ENCODE peak calls at places on chromosomes 6 and 20, in nine cellular contexts. V is iPS DF 19.7, M is T-helper 17 cell, Z is SK-MEL-5, U is Right ventricle myocardium superior, D is Calu3, S is pancreas, J is foreskin fibroblast, Y is NCI-H524. H is an unnamed sample.

GRCh38 chr20:51208162-51208561 is 185.3 kb upstream of the KCNG1 start:
- DNase-seq in J (no peak), S (no peak), M (no peak), V (no peak), D (no peak), U (no peak), Y (no peak), Z (no peak), H (no peak)

GRCh38 chr6:56073761-56074160 is 173.6 kb downstream of the COL21A1 start:
- DNase-seq in J (no peak), D (no peak), M (no peak), Z (no peak), Y (no peak), S (no peak), U (no peak), V (no peak), H (no peak)

GRCh38 chr6:34865107-34865506 is 22.7 kb downstream of the TAF11 start:
- DNase-seq in J (peak), D (no peak), M (no peak), S (no peak), Y (no peak), V (no peak), U (no peak), Z (no peak), H (no peak)

GRCh38 chr6:47464052-47464451 is 13.5 kb upstream of the CD2AP start:
- DNase-seq in Z (no peak), D (no peak), U (no peak), J (no peak), S (no peak), Y (no peak), V (no peak), M (no peak), H (no peak)

GRCh38 chr6:12014873-12015149 is 2.7 kb downstream of the HIVEP1 start:
- DNase-seq in Y (no peak), S (no peak), U (no peak), M (no peak), D (no peak), V (no peak), Z (no peak), J (no peak), H (no peak)

GRCh38 chr6:91098006-91098405 is 511.1 kb upstream of the MAP3K7 start:
- DNase-seq in V (no peak), S (no peak), U (no peak), Z (no peak), D (no peak), Y (no peak), J (no peak), M (no peak), H (no peak)

GRCh38 chr6:44024597-44025219 is 102.5 kb downstream of the MRPL14 start:
- DNase-seq in V (no peak), Y (no peak), J (no peak), S (no peak), M (no peak), U (no peak), D (no peak), Z (no peak), H (peak)

GRCh38 chr20:1624811-1625690 is 5.2 kb upstream of the SIRPB1 start:
- DNase-seq in J (no peak), M (no peak), S (no peak), U (no peak), Y (no peak), D (no peak), V (no peak), Z (peak), H (no peak)

GRCh38 chr6:16762265-16762546 is 946 bp upstream of the ATXN1 start:
- DNase-seq in Z (no peak), S (no peak), J (peak), D (peak), V (no peak), M (no peak), Y (no peak), U (no peak), H (no peak)

GRCh38 chr6:69026243-69026642 is 391.2 kb downstream of the ADGRB3 start:
- DNase-seq in D (no peak), V (no peak), Y (no peak), U (no peak), S (no peak), Z (no peak), J (peak), M (no peak), H (no peak)

GRCh38 chr6:1966713-1967112 is 278.7 kb downstream of the GMDS start:
- DNase-seq in J (no peak), D (no peak), U (no peak), V (no peak), M (no peak), Y (no peak), Z (no peak), S (no peak), H (no peak)

GRCh38 chr6:160069459-160069858 is 52.2 kb upstream of the SLC22A1 start:
- DNase-seq in D (no peak), J (no peak), V (no peak), Z (no peak), Y (no peak), S (no peak), M (no peak), U (no peak), H (no peak)

GRCh38 chr6:28969129-28969528 is 36.0 kb downstream of the ZNF311 start:
- DNase-seq in Y (no peak), M (no peak), V (no peak), D (no peak), J (no peak), U (no peak), S (no peak), Z (no peak), H (no peak)

H was measured in kidney.